ENCODE peak calls at places on chromosomes 2 and 18, in five cellular contexts. O is A172; J is iPS-NIHi11; L is activated naive CD4-positive, alpha-beta T cell treated with Interleukin-2 at 50 U/mL for 16 hours; K is NCI-H748 treated with DMSO at 0.1 percent for 48 hours. Y is an unnamed sample.
A peak's percentile ranks its signal among the peaks of the same experiment; 100 is the strongest.

GRCh38 chr2:8654041-8654440 is 27.8 kb upstream of the ID2 start:
- DNase-seq in K (no peak), J (no peak), O (no peak), L (no peak), Y (no peak)

GRCh38 chr2:100520224-100520623 is 42.6 kb upstream of the PDCL3 start:
- DNase-seq in K (no peak), O (no peak), J (no peak), L (no peak), Y (no peak)

GRCh38 chr2:228658998-228659397 is 477.5 kb upstream of the SPHKAP start:
- DNase-seq in O (peak; percentile 68), J (no peak), L (no peak), K (no peak), Y (no peak)

GRCh38 chr2:240584486-240585031 is 2.0 kb upstream of the CAPN10 start:
- DNase-seq in J (no peak), K (no peak), L (no peak), O (no peak), Y (no peak)

GRCh38 chr2:189092936-189093335 is 86.6 kb downstream of the COL5A2 start:
- DNase-seq in J (no peak), O (no peak), K (no peak), L (no peak), Y (no peak)

GRCh38 chr18:12621737-12622306 is 36.1 kb downstream of the SPIRE1 start:
- DNase-seq in K (no peak), L (no peak), J (no peak), O (peak; percentile 90), Y (no peak)

GRCh38 chr2:8682719-8683667 is 1.1 kb downstream of the ID2 start:
- DNase-seq in L (peak; percentile 56), O (peak; percentile 39), J (no peak), K (peak; percentile 89), Y (peak; percentile 58)

GRCh38 chr2:9554841-9555337 is 741 bp downstream of the ADAM17 start:
- DNase-seq in J (no peak), L (peak; percentile 39), O (peak; percentile 76), K (no peak), Y (peak; percentile 55)

GRCh38 chr2:221780281-221780688 is 208.2 kb upstream of the EPHA4 start:
- DNase-seq in J (no peak), K (no peak), L (no peak), O (peak; percentile 66), Y (no peak)

GRCh38 chr18:68150976-68151375 is 563.9 kb downstream of the TMX3 start:
- DNase-seq in K (peak; percentile 95), L (no peak), J (no peak), O (no peak), Y (no peak)

GRCh38 chr2:758073-758820 is 81.0 kb upstream of the TMEM18 start:
- DNase-seq in O (no peak), K (no peak), J (no peak), L (no peak), Y (no peak)

GRCh38 chr2:9610781-9611548 is 19.8 kb downstream of the YWHAQ start:
- DNase-seq in O (no peak), K (no peak), L (no peak), J (no peak), Y (no peak)

GRCh38 chr2:165634855-165635254 is 159.2 kb downstream of the GALNT3 start:
- DNase-seq in L (no peak), J (peak; percentile 63), K (peak; percentile 61), O (peak; percentile 46), Y (no peak)

GRCh38 chr2:198309673-198310280 is 505.4 kb downstream of the PLCL1 start:
- DNase-seq in O (peak; percentile 69), J (peak; percentile 66), L (peak; percentile 49), K (peak; percentile 69), Y (peak; percentile 65)

GRCh38 chr2:239569401-239570090 is 168.7 kb upstream of the HDAC4 start:
- DNase-seq in J (no peak), K (no peak), O (peak; percentile 36), L (peak; percentile 11), Y (peak; percentile 31)

GRCh38 chr2:224162122-224162521 is 123.0 kb upstream of the SERPINE2 start:
- DNase-seq in L (no peak), O (peak; percentile 47), K (no peak), J (no peak), Y (no peak)

GRCh38 chr18:23207191-23207955 is 72.1 kb downstream of the CABLES1 start:
- DNase-seq in L (no peak), O (no peak), J (peak; percentile 82), K (no peak), Y (no peak)

GRCh38 chr18:76518543-76519155 is 23.6 kb upstream of the ZNF516 start:
- DNase-seq in O (no peak), J (peak; percentile 54), K (peak; percentile 80), L (no peak), Y (no peak)

GRCh38 chr2:128169094-128169493 is 78.1 kb downstream of the UGGT1 start:
- DNase-seq in O (no peak), K (no peak), J (no peak), L (no peak), Y (no peak)